ENCODE peak calls at places on chromosomes 12 and 14, in eight cellular contexts. One of them, this sample, is unnamed.

GRCh38 chr14:75751291-75751690 is 90.2 kb downstream of the TTLL5 start:
- DNase-seq in HCT116: no peak
- DNase-seq in GM12878: no peak
- DNase-seq in K562: no peak
- DNase-seq in HepG2: no peak
- DNase-seq in GM23338: no peak
- DNase-seq in endothelial cell of umbilical vein: no peak
- DNase-seq in H1: no peak
- DNase-seq in this sample: no peak

GRCh38 chr12:56087220-56087619 is 7.3 kb downstream of the ERBB3 start:
- DNase-seq in GM23338: no peak
- DNase-seq in K562: peak; percentile 6
- DNase-seq in GM12878: no peak
- DNase-seq in H1: no peak
- DNase-seq in HepG2: no peak
- DNase-seq in endothelial cell of umbilical vein: no peak
- DNase-seq in HCT116: no peak
- DNase-seq in this sample: no peak

GRCh38 chr12:121767525-121768016 is 25.9 kb downstream of the RHOF start:
- DNase-seq in K562: no peak
- DNase-seq in endothelial cell of umbilical vein: no peak
- DNase-seq in GM23338: no peak
- DNase-seq in H1: no peak
- DNase-seq in GM12878: no peak
- DNase-seq in HCT116: no peak
- DNase-seq in HepG2: no peak
- DNase-seq in this sample: no peak

GRCh38 chr14:58705066-58705465 is 67.3 kb downstream of the DACT1 start:
- DNase-seq in HepG2: no peak
- DNase-seq in HCT116: no peak
- DNase-seq in H1: no peak
- DNase-seq in GM12878: no peak
- DNase-seq in endothelial cell of umbilical vein: no peak
- DNase-seq in GM23338: no peak
- DNase-seq in K562: no peak
- DNase-seq in this sample: no peak

GRCh38 chr12:104060791-104061190 is 3.5 kb upstream of the HCFC2 start:
- DNase-seq in GM12878: no peak
- DNase-seq in endothelial cell of umbilical vein: no peak
- DNase-seq in HCT116: no peak
- DNase-seq in GM23338: no peak
- DNase-seq in HepG2: no peak
- DNase-seq in H1: no peak
- DNase-seq in K562: no peak
- DNase-seq in this sample: no peak

GRCh38 chr12:115963030-115963480 is 314.4 kb downstream of the MED13L start:
- DNase-seq in GM23338: no peak
- DNase-seq in endothelial cell of umbilical vein: no peak
- DNase-seq in K562: no peak
- DNase-seq in H1: no peak
- DNase-seq in HepG2: no peak
- DNase-seq in HCT116: no peak
- DNase-seq in GM12878: no peak
- DNase-seq in this sample: no peak

GRCh38 chr12:31227401-31227981 is 98.5 kb downstream of the SINHCAF start:
- DNase-seq in GM23338: no peak
- DNase-seq in HCT116: no peak
- DNase-seq in GM12878: no peak
- DNase-seq in K562: no peak
- DNase-seq in endothelial cell of umbilical vein: no peak
- DNase-seq in H1: no peak
- DNase-seq in HepG2: no peak
- DNase-seq in this sample: no peak

GRCh38 chr12:81644503-81644902 is 114.6 kb downstream of the PPFIA2 start:
- DNase-seq in HCT116: peak; percentile 33
- DNase-seq in endothelial cell of umbilical vein: peak; percentile 41
- DNase-seq in H1: no peak
- DNase-seq in K562: no peak
- DNase-seq in HepG2: peak; percentile 38
- DNase-seq in GM12878: no peak
- DNase-seq in GM23338: peak; percentile 63
- DNase-seq in this sample: peak; percentile 42

GRCh38 chr14:72965249-72965648 is 39.0 kb downstream of the DCAF4 start:
- DNase-seq in K562: no peak
- DNase-seq in H1: no peak
- DNase-seq in endothelial cell of umbilical vein: no peak
- DNase-seq in HCT116: no peak
- DNase-seq in GM12878: no peak
- DNase-seq in HepG2: peak; percentile 24
- DNase-seq in GM23338: no peak
- DNase-seq in this sample: no peak

GRCh38 chr14:47674148-47674545 is 1.3 kb downstream of the MDGA2 start:
- DNase-seq in H1: no peak
- DNase-seq in HepG2: no peak
- DNase-seq in GM23338: peak; percentile 55
- DNase-seq in endothelial cell of umbilical vein: no peak
- DNase-seq in K562: no peak
- DNase-seq in GM12878: no peak
- DNase-seq in HCT116: no peak
- DNase-seq in this sample: no peak

GRCh38 chr12:116116650-116117424 is 160.7 kb downstream of the MED13L start:
- DNase-seq in HepG2: no peak
- DNase-seq in H1: no peak
- DNase-seq in HCT116: no peak
- DNase-seq in GM23338: no peak
- DNase-seq in endothelial cell of umbilical vein: no peak
- DNase-seq in K562: no peak
- DNase-seq in GM12878: no peak
- DNase-seq in this sample: no peak

GRCh38 chr12:88876867-88877266 is 296.6 kb upstream of the KITLG start:
- DNase-seq in HepG2: no peak
- DNase-seq in GM12878: no peak
- DNase-seq in HCT116: no peak
- DNase-seq in endothelial cell of umbilical vein: no peak
- DNase-seq in K562: no peak
- DNase-seq in GM23338: no peak
- DNase-seq in H1: no peak
- DNase-seq in this sample: no peak

GRCh38 chr14:100592461-100592871 is 5.2 kb upstream of the BEGAIN start:
- DNase-seq in GM12878: no peak
- DNase-seq in H1: no peak
- DNase-seq in HepG2: no peak
- DNase-seq in GM23338: no peak
- DNase-seq in endothelial cell of umbilical vein: no peak
- DNase-seq in HCT116: no peak
- DNase-seq in K562: no peak
- DNase-seq in this sample: no peak

GRCh38 chr12:31440586-31440985 is 114.6 kb upstream of the SINHCAF start:
- DNase-seq in HCT116: no peak
- DNase-seq in H1: no peak
- DNase-seq in K562: no peak
- DNase-seq in HepG2: no peak
- DNase-seq in endothelial cell of umbilical vein: no peak
- DNase-seq in GM23338: no peak
- DNase-seq in GM12878: no peak
- DNase-seq in this sample: no peak

GRCh38 chr12:52191841-52192791 is at the start of gene KRT80:
- DNase-seq in endothelial cell of umbilical vein: peak; percentile 98
- DNase-seq in H1: no peak
- DNase-seq in K562: no peak
- DNase-seq in GM23338: no peak
- DNase-seq in HCT116: peak; percentile 97
- DNase-seq in GM12878: no peak
- DNase-seq in HepG2: peak; percentile 86
- DNase-seq in this sample: peak; percentile 51

GRCh38 chr12:67070307-67070600 is 198.9 kb upstream of the CAND1 start:
- DNase-seq in endothelial cell of umbilical vein: no peak
- DNase-seq in K562: no peak
- DNase-seq in H1: no peak
- DNase-seq in HCT116: no peak
- DNase-seq in GM23338: no peak
- DNase-seq in HepG2: no peak
- DNase-seq in GM12878: no peak
- DNase-seq in this sample: no peak

DNA sequence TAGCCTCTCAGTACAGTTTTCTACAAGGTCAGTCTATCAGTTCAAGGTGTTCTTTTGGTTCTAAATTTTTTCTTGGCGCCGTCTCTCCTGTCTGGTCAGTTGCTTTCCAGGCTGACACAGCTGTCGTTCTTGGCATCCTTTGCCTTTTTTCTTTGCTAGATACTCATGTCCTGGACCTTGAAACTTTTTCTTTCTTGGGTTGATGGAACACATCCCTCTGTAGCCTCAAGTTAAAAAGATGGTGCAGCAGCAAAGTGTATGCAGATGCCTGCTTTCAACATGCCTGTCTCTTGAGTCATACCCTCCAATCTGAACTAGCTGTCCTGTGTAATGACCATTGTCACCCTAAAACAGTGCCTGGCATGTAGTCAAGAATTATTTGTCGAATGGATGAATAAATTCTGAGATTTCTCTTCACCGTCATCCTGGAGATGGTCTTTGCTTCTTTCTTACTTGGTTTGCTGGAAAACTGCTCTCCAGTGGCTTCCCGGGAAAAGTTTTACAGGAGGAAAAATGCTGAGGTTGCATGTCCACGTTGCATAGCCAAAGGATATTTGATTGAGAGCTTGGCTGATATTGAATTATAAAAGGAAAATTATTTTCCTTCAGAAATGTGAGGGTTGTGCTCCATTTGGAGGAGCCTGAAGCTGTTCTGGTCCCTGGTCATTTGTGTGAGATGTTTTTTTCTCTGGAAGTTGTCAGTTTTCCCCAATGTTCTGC is 4.7 kb downstream of the NYNRIN start:
- DNase-seq in GM12878: no peak
- DNase-seq in H1: no peak
- DNase-seq in HepG2: no peak
- DNase-seq in K562: no peak
- DNase-seq in HCT116: no peak
- DNase-seq in GM23338: no peak
- DNase-seq in endothelial cell of umbilical vein: peak; percentile 28
- DNase-seq in this sample: no peak
- TF ChIP-seq POLR2AphosphoS5 in GM12878: no peak
- TF ChIP-seq POLR2AphosphoS5 in H1: no peak
- TF ChIP-seq POLR2AphosphoS5 in HepG2: no peak
- TF ChIP-seq POLR2AphosphoS5 in K562: no peak
- TF ChIP-seq POLR2AphosphoS5 in HCT116: no peak
- TF ChIP-seq POLR2AphosphoS5 in GM23338: no peak
- TF ChIP-seq POLR2AphosphoS5 in endothelial cell of umbilical vein: no peak
- TF ChIP-seq POLR2AphosphoS5 in this sample: no peak

DNA sequence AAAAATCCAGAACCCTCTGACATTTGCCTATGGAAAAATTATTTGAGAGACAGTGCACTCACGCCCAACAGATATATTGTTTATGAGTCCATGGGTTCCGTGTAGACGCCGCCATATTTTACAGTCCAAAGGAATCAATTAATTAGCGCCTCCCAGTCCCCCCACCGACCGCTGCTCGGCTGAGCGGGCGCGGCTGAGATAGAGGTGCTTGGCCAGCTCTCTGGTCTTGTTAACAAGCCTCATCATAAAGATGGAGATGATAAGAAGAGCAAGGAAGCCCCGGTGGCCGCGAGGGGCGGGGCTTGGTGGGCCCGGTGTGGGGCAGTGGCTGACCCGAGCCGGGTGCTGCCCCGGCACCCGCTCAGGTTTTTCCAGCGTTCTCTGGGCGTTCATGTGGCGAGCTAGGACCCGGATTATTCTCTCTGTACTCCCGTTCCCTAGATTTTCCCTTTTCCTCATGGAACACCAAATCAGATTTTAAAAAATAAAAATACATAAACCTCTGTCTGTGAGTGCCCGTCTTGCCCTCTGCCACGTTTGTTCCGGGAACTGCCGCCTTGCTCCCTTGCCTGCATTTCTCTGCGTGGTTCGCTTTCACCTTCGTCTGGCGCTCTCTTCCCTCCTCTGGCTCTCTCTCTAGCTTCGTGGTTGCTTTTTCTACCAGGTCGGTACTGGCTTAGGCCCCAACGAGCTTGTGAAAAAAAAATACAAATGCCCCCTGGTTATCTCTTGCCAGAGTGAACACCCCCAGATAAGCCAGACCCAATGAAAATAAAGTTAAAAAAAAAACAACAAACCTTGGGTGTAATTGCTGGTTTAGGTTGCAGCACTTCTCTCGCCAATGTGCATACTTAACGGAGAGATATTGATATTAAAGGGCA is 9.0 kb downstream of the HOXC12 start:
- DNase-seq in K562: no peak
- DNase-seq in GM12878: no peak
- DNase-seq in GM23338: no peak
- DNase-seq in HCT116: no peak
- DNase-seq in HepG2: no peak
- DNase-seq in H1: no peak
- DNase-seq in endothelial cell of umbilical vein: no peak
- DNase-seq in this sample: no peak
- TF ChIP-seq EZH2 in K562: no peak
- TF ChIP-seq EZH2 in GM12878: no peak
- TF ChIP-seq EZH2 in GM23338: peak; percentile 90
- TF ChIP-seq EZH2 in HCT116: no peak
- TF ChIP-seq EZH2 in HepG2: no peak
- TF ChIP-seq EZH2 in H1: peak; percentile 90
- TF ChIP-seq EZH2 in endothelial cell of umbilical vein: peak; percentile 68
- TF ChIP-seq EZH2 in this sample: no peak

DNA sequence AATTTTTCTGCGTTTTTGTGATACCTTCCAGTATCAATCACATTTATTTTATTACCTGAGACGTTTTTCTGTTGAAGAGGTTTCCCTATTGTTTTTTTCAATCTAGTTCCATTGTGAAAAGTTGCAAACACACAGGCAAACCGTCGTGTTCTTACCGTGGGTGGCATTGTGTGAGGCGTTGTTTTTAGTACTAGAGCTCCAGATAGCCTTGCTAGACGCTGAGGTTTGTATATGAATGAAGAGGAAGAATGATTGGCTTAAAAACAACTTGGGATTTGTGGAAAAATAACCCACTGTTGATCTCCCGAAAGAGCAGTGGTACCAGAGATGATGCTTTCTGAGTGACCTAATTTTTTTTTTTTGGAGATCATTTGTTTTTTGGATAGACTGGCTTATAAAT is 1.0 kb downstream of the SOCS4 start:
- DNase-seq in HCT116: no peak
- DNase-seq in K562: no peak
- DNase-seq in H1: no peak
- DNase-seq in GM12878: no peak
- DNase-seq in GM23338: no peak
- DNase-seq in endothelial cell of umbilical vein: peak; percentile 40
- DNase-seq in HepG2: no peak
- DNase-seq in this sample: no peak
- H3K4me3 ChIP-seq in HCT116: peak overlapping the region; percentile 82
- H3K4me3 ChIP-seq in K562: peak overlapping the region; percentile 93
- H3K4me3 ChIP-seq in H1: peak overlapping the region; percentile 96
- H3K4me3 ChIP-seq in GM12878: peak overlapping the region; percentile 78
- H3K4me3 ChIP-seq in GM23338: peak overlapping the region; percentile 94
- H3K4me3 ChIP-seq in endothelial cell of umbilical vein: peak overlapping the region; percentile 79
- H3K4me3 ChIP-seq in HepG2: peak overlapping the region; percentile 66
- H3K4me3 ChIP-seq in this sample: peak overlapping the region; percentile 88

DNA sequence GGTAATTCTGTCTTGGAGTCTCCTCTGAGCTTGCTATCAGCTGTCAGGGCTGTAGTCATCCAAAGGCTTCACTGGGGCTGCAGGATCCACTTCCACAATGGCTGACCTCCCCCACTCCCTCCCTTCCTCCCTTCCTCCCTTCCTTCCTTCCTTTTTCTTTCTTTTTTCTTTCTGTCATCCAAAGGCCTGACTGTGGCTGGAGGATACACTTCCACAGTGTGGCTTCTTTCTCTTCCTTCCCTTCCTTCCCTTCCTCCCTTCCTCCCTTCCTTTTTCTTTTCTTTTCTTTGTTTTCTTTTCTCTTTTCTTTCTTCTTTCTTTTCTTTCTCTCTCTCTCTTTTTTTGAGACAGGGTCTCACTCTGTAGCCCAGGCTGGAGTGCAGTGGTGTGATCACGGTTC is 30.6 kb downstream of the ARF6 start:
- DNase-seq in endothelial cell of umbilical vein: no peak
- DNase-seq in GM23338: no peak
- DNase-seq in HepG2: no peak
- DNase-seq in GM12878: no peak
- DNase-seq in HCT116: no peak
- DNase-seq in H1: no peak
- DNase-seq in K562: no peak
- DNase-seq in this sample: no peak
- TF ChIP-seq POLR2AphosphoS5 in endothelial cell of umbilical vein: no peak
- TF ChIP-seq POLR2AphosphoS5 in GM23338: no peak
- TF ChIP-seq POLR2AphosphoS5 in HepG2: no peak
- TF ChIP-seq POLR2AphosphoS5 in GM12878: no peak
- TF ChIP-seq POLR2AphosphoS5 in HCT116: no peak
- TF ChIP-seq POLR2AphosphoS5 in H1: no peak
- TF ChIP-seq POLR2AphosphoS5 in K562: no peak
- TF ChIP-seq POLR2AphosphoS5 in this sample: no peak